ENCODE peak calls at places on chromosomes 4 and X, in four cellular contexts. R is IMR-90, E is H9, N is H1. A is an unnamed sample.

GRCh38 chrX:10761447-10761846 is 141.1 kb upstream of the MID1 start:
- DNase-seq in R (no peak), E (no peak), N (no peak), A (no peak)

GRCh38 chr4:84317513-84317912 is 181.6 kb downstream of the NKX6-1 start:
- DNase-seq in R (no peak), E (no peak), N (no peak), A (no peak)

GRCh38 chr4:23942491-23942890 is 52.6 kb upstream of the PPARGC1A start:
- DNase-seq in R (no peak), E (no peak), N (no peak), A (no peak)

GRCh38 chrX:40471965-40472648 is 108.7 kb upstream of the ATP6AP2 start:
- DNase-seq in R (peak; percentile 84), E (peak; percentile 72), N (no peak), A (peak; percentile 74)

GRCh38 chr4:173917255-173917960 is 366.1 kb downstream of the FBXO8 start:
- DNase-seq in R (peak; percentile 79), E (no peak), N (no peak), A (peak; percentile 21)

GRCh38 chr4:3346146-3346545 is 53.3 kb downstream of the RGS12 start:
- DNase-seq in R (peak; percentile 84), E (no peak), N (no peak), A (peak; percentile 76)

GRCh38 chr4:16663722-16664121 is 234.7 kb downstream of the LDB2 start:
- DNase-seq in R (no peak), E (no peak), N (no peak), A (no peak)

GRCh38 chr4:101400096-101400495 is 52.8 kb upstream of the PPP3CA start:
- DNase-seq in R (peak; percentile 78), E (no peak), N (no peak), A (no peak)

GRCh38 chr4:144374065-144374464 is 233.5 kb upstream of the GYPA start:
- DNase-seq in R (no peak), E (peak; percentile 45), N (no peak), A (peak; percentile 92)

GRCh38 chr4:101355767-101356702 is 8.7 kb upstream of the PPP3CA start:
- DNase-seq in R (peak; percentile 92), E (no peak), N (no peak), A (no peak)

GRCh38 chr4:41322613-41323012 is 65.9 kb downstream of the UCHL1 start:
- DNase-seq in R (no peak), E (no peak), N (no peak), A (no peak)

GRCh38 chr4:108335081-108335480 is 166.3 kb upstream of the LEF1 start:
- DNase-seq in R (no peak), E (no peak), N (no peak), A (no peak)

GRCh38 chrX:131073607-131074006 is 15.5 kb downstream of the ARHGAP36 start:
- DNase-seq in R (no peak), E (no peak), N (no peak), A (no peak)

GRCh38 chr4:48322063-48322462 is 19.3 kb upstream of the SLAIN2 start:
- DNase-seq in R (no peak), E (no peak), N (no peak), A (no peak)

GRCh38 chr4:3402409-3403103 is 39.2 kb upstream of the HGFAC start:
- DNase-seq in R (peak; percentile 36), E (no peak), N (no peak), A (no peak)

GRCh38 chr4:138996090-138996489 is 19.5 kb upstream of the NOCT start:
- DNase-seq in R (no peak), E (no peak), N (no peak), A (peak; percentile 30)

GRCh38 chr4:164345756-164346155 is 408.2 kb upstream of the SMIM31 start:
- DNase-seq in R (peak; percentile 11), E (no peak), N (no peak), A (no peak)
- H3K56ac ChIP-seq in R (no peak overlapping the region), E (no peak overlapping the region), N (no peak overlapping the region), A (no peak overlapping the region)

GRCh38 chr4:158807696-158808095 is 38.9 kb downstream of the FNIP2 start:
- DNase-seq in R (no peak), E (no peak), N (no peak), A (peak; percentile 75)
- H3K4me1 ChIP-seq in R (peaks cover 3% of the 10 kb centered on the region), E (peaks cover 4% of the 10 kb centered on the region), N (peaks cover 4% of the 10 kb centered on the region), A (peaks cover 4% of the 10 kb centered on the region)

DNA sequence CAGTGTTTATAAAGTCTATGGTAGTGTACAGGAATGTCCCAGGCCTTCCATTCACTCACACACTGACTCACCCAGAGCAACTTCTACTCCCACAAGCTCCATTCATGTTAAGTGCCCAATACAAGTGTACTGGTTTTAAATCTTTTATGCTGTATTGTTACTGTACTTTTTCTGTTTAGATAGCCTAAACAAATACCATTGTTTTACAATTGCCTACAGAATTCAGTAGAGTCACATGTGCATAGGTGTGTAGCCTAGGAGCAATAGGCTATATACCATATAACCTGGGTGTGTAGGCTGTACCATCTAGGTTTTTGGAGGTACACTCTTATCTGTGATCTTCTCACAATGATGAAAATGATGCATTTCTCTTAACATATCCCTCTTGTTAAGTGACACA is 126.7 kb downstream of the DGKK start:
- DNase-seq in R (no peak), E (no peak), N (no peak), A (no peak)
- H3K56ac ChIP-seq in R (no peak overlapping the region), E (no peak overlapping the region), N (no peak overlapping the region), A (no peak overlapping the region)

DNA sequence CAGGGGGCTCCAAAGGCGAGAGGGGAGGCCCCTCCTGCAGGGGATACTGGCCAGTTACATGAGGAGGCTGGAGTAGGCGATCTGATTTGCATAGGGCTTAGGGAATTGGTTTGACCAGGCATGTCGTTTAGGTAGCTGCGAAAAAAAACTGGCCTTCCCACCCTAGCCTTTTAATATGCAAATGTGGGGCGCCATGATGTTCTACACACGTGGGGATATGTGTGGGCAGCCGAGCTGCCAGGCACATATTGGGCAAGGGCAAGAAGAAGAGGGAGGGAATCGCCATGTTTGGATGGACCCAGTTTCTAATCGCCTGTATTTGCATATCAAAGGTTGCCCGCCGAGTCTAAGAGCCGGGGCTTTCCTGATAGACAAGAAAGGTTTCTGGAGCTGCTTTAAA is 121.3 kb downstream of the PRKX start:
- DNase-seq in R (no peak), E (peak; percentile 93), N (peak; percentile 56), A (peak; percentile 59)
- H3K4me1 ChIP-seq in R (no peaks in the 10 kb centered on the region), E (no peaks in the 10 kb centered on the region), N (no peaks in the 10 kb centered on the region), A (no peaks in the 10 kb centered on the region)